ENCODE peak calls at places on chromosome 19, in five cellular contexts. E, T, H, Q and G are unnamed samples.

GRCh38 chr19:55703790-55704215 is 28.8 kb downstream of the EPN1 start:
- DNase-seq in E (peak; percentile 2), T (no peak), H (peak; percentile 71), Q (no peak), G (no peak)

GRCh38 chr19:47573076-47574026 is at the start of gene ZNF541:
- DNase-seq in E (no peak), T (no peak), H (peak; percentile 54), Q (peak; percentile 69), G (peak; percentile 38)

GRCh38 chr19:46746281-46746965 is at the start of gene STRN4:
- DNase-seq in E (peak; percentile 89), T (no peak), H (peak; percentile 43), Q (peak; percentile 71), G (no peak)

GRCh38 chr19:12779162-12779993 is 4.0 kb upstream of the HOOK2 start:
- DNase-seq in E (peak; percentile 87), T (no peak), H (peak; percentile 57), Q (peak; percentile 81), G (no peak)

GRCh38 chr19:31715249-31715944 is 366.2 kb upstream of the TSHZ3 start:
- DNase-seq in E (no peak), T (no peak), H (no peak), Q (no peak), G (no peak)

GRCh38 chr19:5881543-5882299 is 11.4 kb upstream of the FUT5 start:
- DNase-seq in E (no peak), T (no peak), H (no peak), Q (no peak), G (no peak)

GRCh38 chr19:4108767-4109625 is 14.9 kb downstream of the MAP2K2 start:
- DNase-seq in E (no peak), T (no peak), H (peak; percentile 31), Q (no peak), G (no peak)

GRCh38 chr19:7722231-7722651 is 9.7 kb downstream of the CLEC4G start:
- DNase-seq in E (no peak), T (no peak), H (no peak), Q (no peak), G (no peak)

DNA sequence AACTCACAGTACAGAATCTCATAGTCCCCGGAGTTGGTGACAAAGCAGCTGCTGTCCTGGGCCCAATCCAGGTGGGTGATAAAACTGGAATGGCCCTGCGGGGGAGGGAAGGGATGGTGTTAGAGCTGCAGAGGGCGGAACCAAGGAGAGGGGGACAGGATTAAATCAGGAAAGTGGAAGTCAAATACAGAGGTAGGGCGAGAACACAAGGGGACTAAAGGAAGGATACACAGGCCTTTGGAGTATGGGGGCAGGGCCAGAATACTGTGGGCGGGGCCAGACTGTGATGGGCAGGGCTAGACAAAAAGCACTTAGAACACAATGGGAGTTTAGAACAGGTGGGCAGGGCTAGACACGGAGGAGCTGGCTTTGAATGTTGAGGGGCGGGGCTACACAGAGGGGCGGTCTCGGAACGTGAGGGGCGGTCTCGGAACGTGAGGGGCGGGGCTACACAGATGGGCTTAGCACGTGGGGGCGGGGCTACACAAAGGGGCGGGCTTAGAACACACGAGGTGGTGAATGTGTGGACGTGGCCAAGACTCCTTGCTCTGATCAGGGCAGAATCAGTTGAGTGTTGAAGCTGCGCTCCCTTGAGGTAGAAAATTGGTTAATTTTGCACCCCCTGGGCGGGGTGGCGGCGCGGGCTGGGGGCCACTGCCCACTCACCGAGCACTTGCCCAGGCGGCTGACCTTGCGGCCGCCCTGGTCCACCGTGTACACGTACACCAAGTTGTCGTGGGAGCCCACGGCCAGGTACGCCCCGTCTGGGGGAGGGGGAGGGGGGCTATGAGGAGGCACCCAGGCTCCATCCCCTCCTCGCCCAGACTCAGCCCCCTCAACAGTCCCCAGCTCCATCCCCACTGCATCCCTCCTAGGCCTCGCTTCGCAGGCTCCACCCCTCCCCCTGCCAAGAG is 14.0 kb upstream of the GPR4 start:
- DNase-seq in E (peak; percentile 66), T (peak; percentile 69), H (peak; percentile 96), Q (peak; percentile 83), G (peak; percentile 80)
- H3K4me3 ChIP-seq in E (no peak overlapping the region), T (no peak overlapping the region), H (peak overlapping the region; percentile 7), Q (no peak overlapping the region), G (no peak overlapping the region)

GRCh38 chr19:40672573-40673299 is 17.7 kb downstream of the NUMBL start:
- DNase-seq in E (no peak), T (no peak), H (no peak), Q (no peak), G (no peak)
- H3K36me3 ChIP-seq in E (peaks cover 99% of the 10 kb centered on the region), T (peaks cover 6% of the 10 kb centered on the region), H (peaks cover 7% of the 10 kb centered on the region), Q (peaks cover 98% of the 10 kb centered on the region), G (peaks cover 47% of the 10 kb centered on the region)

GRCh38 chr19:10227215-10227971 is 3.7 kb downstream of the S1PR2 start:
- DNase-seq in E (peak; percentile 27), T (no peak), H (no peak), Q (peak; percentile 66), G (peak; percentile 40)

GRCh38 chr19:10228393-10228792 is 2.7 kb downstream of the S1PR2 start:
- DNase-seq in E (no peak), T (no peak), H (no peak), Q (no peak), G (no peak)

GRCh38 chr19:10226021-10226375 is 5.1 kb downstream of the S1PR2 start:
- DNase-seq in E (no peak), T (no peak), H (no peak), Q (peak; percentile 46), G (no peak)

GRCh38 chr19:10224337-10224736 is 6.8 kb downstream of the S1PR2 start:
- DNase-seq in E (no peak), T (no peak), H (no peak), Q (no peak), G (no peak)

GRCh38 chr19:10226376-10227214 is 4.5 kb downstream of the S1PR2 start:
- DNase-seq in E (peak; percentile 92), T (no peak), H (peak; percentile 55), Q (peak; percentile 89), G (peak; percentile 70)
- H3K4me3 ChIP-seq in E (peak overlapping the region; percentile 22), T (no peak overlapping the region), H (no peak overlapping the region), Q (no peak overlapping the region), G (no peak overlapping the region)

GRCh38 chr19:11054628-11055027 is 34.6 kb upstream of the LDLR start:
- DNase-seq in E (no peak), T (no peak), H (no peak), Q (no peak), G (no peak)

GRCh38 chr19:11050323-11051114 is 38.7 kb upstream of the LDLR start:
- DNase-seq in E (no peak), T (no peak), H (no peak), Q (no peak), G (no peak)

GRCh38 chr19:11047856-11048255 is 41.4 kb upstream of the LDLR start:
- DNase-seq in E (no peak), T (no peak), H (no peak), Q (no peak), G (no peak)

GRCh38 chr19:11054200-11054599 is 35.1 kb upstream of the LDLR start:
- DNase-seq in E (no peak), T (no peak), H (no peak), Q (no peak), G (no peak)

GRCh38 chr19:11052391-11052790 is 36.9 kb upstream of the LDLR start:
- DNase-seq in E (no peak), T (no peak), H (no peak), Q (no peak), G (no peak)
- H3K36me3 ChIP-seq in E (peaks cover 23% of the 10 kb centered on the region), T (peaks cover 3% of the 10 kb centered on the region), H (no peaks in the 10 kb centered on the region), Q (peaks cover 39% of the 10 kb centered on the region), G (peaks cover 35% of the 10 kb centered on the region)

GRCh38 chr19:30228726-30229523 is 143.3 kb upstream of the ZNF536 start:
- DNase-seq in E (peak; percentile 39), T (no peak), H (no peak), Q (no peak), G (no peak)
- H3K4me3 ChIP-seq in E (peak overlapping the region; percentile 69), T (peak overlapping the region; percentile 45), H (no peak overlapping the region), Q (peak overlapping the region; percentile 59), G (no peak overlapping the region)

DNA sequence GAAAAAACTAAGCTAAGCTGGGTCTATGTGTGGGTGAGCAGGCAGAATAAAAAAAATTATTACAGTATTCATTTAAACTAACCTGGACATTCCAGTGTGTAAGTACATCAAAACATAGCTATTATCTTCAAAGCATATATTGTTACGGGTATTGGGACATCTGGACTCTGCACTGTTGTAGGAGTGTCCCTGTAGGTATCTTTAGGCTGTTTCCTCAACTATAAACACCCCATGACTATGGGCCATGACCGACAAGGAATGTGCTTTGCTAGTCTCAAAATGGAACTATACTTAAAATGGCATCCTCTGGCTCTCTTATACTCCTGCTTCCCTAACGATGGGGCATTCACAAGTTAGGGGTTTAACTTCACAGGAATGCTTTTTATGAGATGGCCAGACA is 3.4 kb downstream of the SCGB2B2 start:
- DNase-seq in E (no peak), T (no peak), H (no peak), Q (no peak), G (no peak)
- H3K36me3 ChIP-seq in E (peaks cover 2% of the 10 kb centered on the region), T (no peaks in the 10 kb centered on the region), H (no peaks in the 10 kb centered on the region), Q (no peaks in the 10 kb centered on the region), G (no peaks in the 10 kb centered on the region)

GRCh38 chr19:19109601-19110000 is 28.7 kb downstream of the TMEM161A start:
- DNase-seq in E (peak; percentile 42), T (no peak), H (no peak), Q (no peak), G (no peak)

GRCh38 chr19:19113040-19113541 is 25.2 kb downstream of the TMEM161A start:
- DNase-seq in E (peak; percentile 38), T (no peak), H (no peak), Q (no peak), G (no peak)

GRCh38 chr19:19111967-19112580 is 26.2 kb downstream of the TMEM161A start:
- DNase-seq in E (no peak), T (no peak), H (no peak), Q (no peak), G (no peak)

GRCh38 chr19:19111138-19111835 is 27.0 kb downstream of the TMEM161A start:
- DNase-seq in E (no peak), T (no peak), H (no peak), Q (no peak), G (no peak)

DNA sequence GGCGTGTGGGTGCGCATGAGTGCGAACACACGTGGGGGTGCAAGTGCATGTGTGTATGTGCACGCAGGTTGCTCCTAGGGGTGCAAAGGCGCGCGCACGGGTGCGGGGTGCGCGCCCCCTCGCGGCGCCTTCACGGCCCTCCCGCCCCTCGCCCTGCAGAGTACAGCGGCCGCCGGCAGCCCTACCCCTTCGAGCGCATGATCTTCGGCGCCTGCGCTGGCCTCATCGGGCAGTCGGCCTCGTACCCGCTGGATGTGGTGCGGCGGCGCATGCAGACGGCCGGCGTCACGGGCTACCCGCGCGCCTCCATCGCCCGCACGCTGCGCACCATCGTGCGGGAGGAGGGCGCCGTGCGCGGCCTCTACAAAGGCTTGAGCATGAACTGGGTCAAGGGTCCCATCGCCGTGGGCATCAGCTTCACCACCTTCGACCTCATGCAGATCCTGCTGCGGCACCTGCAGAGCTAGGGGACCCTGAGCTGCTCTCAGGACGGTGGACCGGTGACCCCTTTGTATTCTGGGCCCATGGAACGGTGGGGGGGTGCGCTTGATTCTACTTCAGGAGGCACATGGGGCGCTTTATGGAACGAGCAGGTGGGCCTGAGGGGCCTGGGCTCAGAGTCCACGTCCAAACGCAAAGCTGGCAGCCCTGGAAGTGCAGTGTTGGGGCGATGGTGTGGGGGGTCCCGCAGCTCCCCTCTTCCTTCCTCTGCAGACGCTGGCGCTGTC is 27.7 kb downstream of the TMEM161A start:
- DNase-seq in E (no peak), T (no peak), H (no peak), Q (no peak), G (no peak)
- H3K4me3 ChIP-seq in E (no peak overlapping the region), T (no peak overlapping the region), H (no peak overlapping the region), Q (no peak overlapping the region), G (no peak overlapping the region)

GRCh38 chr19:58261600-58261967 is 17.2 kb upstream of the ZNF8 start:
- DNase-seq in E (no peak), T (no peak), H (no peak), Q (no peak), G (no peak)
- H3K36me3 ChIP-seq in E (peaks cover 92% of the 10 kb centered on the region), T (no peaks in the 10 kb centered on the region), H (peaks cover 9% of the 10 kb centered on the region), Q (peaks cover 67% of the 10 kb centered on the region), G (peaks cover 78% of the 10 kb centered on the region)